ENCODE peak calls at places on chromosomes 12 and 14, in six cellular contexts. E, K, B, G, F and A are unnamed samples.

GRCh38 chr14:69045857-69046351 is 66.8 kb upstream of the ACTN1 start:
- DNase-seq in E (no peak), K (peak), B (no peak), G (no peak), F (no peak), A (no peak)

GRCh38 chr12:15688202-15688736 is 100.9 kb downstream of the EPS8 start:
- DNase-seq in E (no peak), K (no peak), B (peak), G (no peak), F (peak), A (peak)

GRCh38 chr12:124390442-124391116 is 95.7 kb downstream of the RFLNA start:
- DNase-seq in E (peak), K (peak), B (no peak), G (no peak), F (peak), A (peak)

GRCh38 chr12:8916154-8916553 is 1.8 kb downstream of the PHC1 start:
- DNase-seq in E (no peak), K (no peak), B (no peak), G (no peak), F (no peak), A (no peak)

GRCh38 chr14:99524804-99525698 is 43.8 kb downstream of the CCNK start:
- DNase-seq in E (peak), K (peak), B (no peak), G (no peak), F (peak), A (no peak)

GRCh38 chr12:76449993-76450392 is 101.8 kb upstream of the BBS10 start:
- DNase-seq in E (no peak), K (no peak), B (no peak), G (no peak), F (no peak), A (no peak)

GRCh38 chr12:94109154-94109553 is 39.2 kb upstream of the PLXNC1 start:
- DNase-seq in E (peak), K (peak), B (no peak), G (no peak), F (no peak), A (no peak)

GRCh38 chr12:39071611-39072010 is 166.2 kb upstream of the CPNE8 start:
- DNase-seq in E (no peak), K (no peak), B (no peak), G (no peak), F (no peak), A (no peak)

GRCh38 chr12:66900616-66901015 is 221.7 kb upstream of the GRIP1 start:
- DNase-seq in E (no peak), K (no peak), B (no peak), G (no peak), F (no peak), A (no peak)

GRCh38 chr14:94654071-94654974 is 42.1 kb downstream of the SERPINA3 start:
- DNase-seq in E (no peak), K (no peak), B (no peak), G (no peak), F (no peak), A (no peak)